ENCODE peak calls at places on chromosomes 6 and 20, in six cellular contexts. One of them, this sample, is unnamed.

GRCh38 chr6:119289651-119290050 is 59.9 kb downstream of the MAN1A1 start:
- DNase-seq in left lung: no peak
- DNase-seq in CD4-positive, alpha-beta T cell: no peak
- DNase-seq in NCI-H2081: no peak
- DNase-seq in lower leg skin: no peak
- DNase-seq in HEK293T: no peak
- DNase-seq in this sample: no peak

GRCh38 chr6:106770663-106771062 is 141.3 kb downstream of the QRSL1 start:
- DNase-seq in left lung: no peak
- DNase-seq in CD4-positive, alpha-beta T cell: no peak
- DNase-seq in NCI-H2081: no peak
- DNase-seq in lower leg skin: no peak
- DNase-seq in HEK293T: no peak
- DNase-seq in this sample: no peak

GRCh38 chr20:56249244-56249955 is 868 bp downstream of the MC3R start:
- DNase-seq in left lung: no peak
- DNase-seq in CD4-positive, alpha-beta T cell: no peak
- DNase-seq in NCI-H2081: peak; percentile 3
- DNase-seq in lower leg skin: no peak
- DNase-seq in HEK293T: peak; percentile 55
- DNase-seq in this sample: peak; percentile 46

GRCh38 chr20:25005661-25006060 is 13.1 kb upstream of the APMAP start:
- DNase-seq in left lung: peak; percentile 20
- DNase-seq in CD4-positive, alpha-beta T cell: peak; percentile 21
- DNase-seq in NCI-H2081: no peak
- DNase-seq in lower leg skin: peak; percentile 78
- DNase-seq in HEK293T: no peak
- DNase-seq in this sample: no peak

GRCh38 chr20:53279735-53280134 is 307.6 kb downstream of the TSHZ2 start:
- DNase-seq in left lung: no peak
- DNase-seq in CD4-positive, alpha-beta T cell: no peak
- DNase-seq in NCI-H2081: no peak
- DNase-seq in lower leg skin: no peak
- DNase-seq in HEK293T: no peak
- DNase-seq in this sample: no peak

GRCh38 chr20:11949711-11950110 is 32.0 kb downstream of the BTBD3 start:
- DNase-seq in left lung: no peak
- DNase-seq in CD4-positive, alpha-beta T cell: no peak
- DNase-seq in NCI-H2081: no peak
- DNase-seq in lower leg skin: no peak
- DNase-seq in HEK293T: no peak
- DNase-seq in this sample: no peak

GRCh38 chr6:114432380-114432779 is 89.6 kb upstream of the HS3ST5 start:
- DNase-seq in left lung: no peak
- DNase-seq in CD4-positive, alpha-beta T cell: no peak
- DNase-seq in NCI-H2081: no peak
- DNase-seq in lower leg skin: no peak
- DNase-seq in HEK293T: no peak
- DNase-seq in this sample: no peak

GRCh38 chr6:117555882-117556498 is 46.3 kb downstream of the GOPC start:
- DNase-seq in left lung: no peak
- DNase-seq in CD4-positive, alpha-beta T cell: peak; percentile 60
- DNase-seq in NCI-H2081: no peak
- DNase-seq in lower leg skin: peak; percentile 89
- DNase-seq in HEK293T: peak; percentile 25
- DNase-seq in this sample: peak; percentile 1

GRCh38 chr6:163416640-163417253 is 2.2 kb downstream of the QKI start:
- DNase-seq in left lung: no peak
- DNase-seq in CD4-positive, alpha-beta T cell: no peak
- DNase-seq in NCI-H2081: peak; percentile 23
- DNase-seq in lower leg skin: no peak
- DNase-seq in HEK293T: no peak
- DNase-seq in this sample: no peak

GRCh38 chr6:5695260-5696245 is 311.2 kb downstream of the NRN1 start:
- DNase-seq in left lung: no peak
- DNase-seq in CD4-positive, alpha-beta T cell: no peak
- DNase-seq in NCI-H2081: no peak
- DNase-seq in lower leg skin: no peak
- DNase-seq in HEK293T: no peak
- DNase-seq in this sample: no peak

GRCh38 chr6:145883263-145883662 is 68.7 kb upstream of the FBXO30 start:
- DNase-seq in left lung: no peak
- DNase-seq in CD4-positive, alpha-beta T cell: no peak
- DNase-seq in NCI-H2081: no peak
- DNase-seq in lower leg skin: no peak
- DNase-seq in HEK293T: no peak
- DNase-seq in this sample: no peak

GRCh38 chr6:6604566-6604965 is 16.0 kb downstream of the LY86 start:
- DNase-seq in left lung: no peak
- DNase-seq in CD4-positive, alpha-beta T cell: no peak
- DNase-seq in NCI-H2081: no peak
- DNase-seq in lower leg skin: no peak
- DNase-seq in HEK293T: no peak
- DNase-seq in this sample: no peak

GRCh38 chr6:35359744-35360348 is 17.5 kb downstream of the PPARD start:
- DNase-seq in left lung: no peak
- DNase-seq in CD4-positive, alpha-beta T cell: no peak
- DNase-seq in NCI-H2081: no peak
- DNase-seq in lower leg skin: peak; percentile 45
- DNase-seq in HEK293T: no peak
- DNase-seq in this sample: no peak

GRCh38 chr20:24637941-24638340 is 168.5 kb downstream of the SYNDIG1 start:
- DNase-seq in left lung: no peak
- DNase-seq in CD4-positive, alpha-beta T cell: no peak
- DNase-seq in NCI-H2081: no peak
- DNase-seq in lower leg skin: peak; percentile 39
- DNase-seq in HEK293T: no peak
- DNase-seq in this sample: no peak

GRCh38 chr6:87396595-87397392 is 11.0 kb upstream of the CFAP206 start:
- DNase-seq in left lung: no peak
- DNase-seq in CD4-positive, alpha-beta T cell: no peak
- DNase-seq in NCI-H2081: no peak
- DNase-seq in lower leg skin: no peak
- DNase-seq in HEK293T: no peak
- DNase-seq in this sample: peak; percentile 26

GRCh38 chr6:37862992-37863391 is 43.5 kb downstream of the ZFAND3 start:
- DNase-seq in left lung: no peak
- DNase-seq in CD4-positive, alpha-beta T cell: no peak
- DNase-seq in NCI-H2081: no peak
- DNase-seq in lower leg skin: no peak
- DNase-seq in HEK293T: no peak
- DNase-seq in this sample: no peak

GRCh38 chr20:61636531-61637116 is 384.6 kb downstream of the CDH4 start:
- DNase-seq in left lung: no peak
- DNase-seq in CD4-positive, alpha-beta T cell: no peak
- DNase-seq in NCI-H2081: no peak
- DNase-seq in lower leg skin: no peak
- DNase-seq in HEK293T: no peak
- DNase-seq in this sample: no peak